ENCODE peak calls at places on chromosome 3, in ten cellular contexts. M, T, S, C, N, A, G, F, I and R are unnamed samples.

GRCh38 chr3:60909526-60909925 is 341.7 kb downstream of the FHIT start:
- DNase-seq in M (no peak), T (no peak), S (no peak), C (no peak), N (no peak), A (no peak), G (no peak), F (no peak), I (no peak), R (no peak)

GRCh38 chr3:45832691-45833090 is 9.2 kb downstream of the LZTFL1 start:
- DNase-seq in M (peak), T (peak), S (peak), C (no peak), N (no peak), A (no peak), G (no peak), F (peak), I (no peak), R (no peak)

GRCh38 chr3:192246847-192247520 is 480.4 kb downstream of the FGF12 start:
- DNase-seq in M (peak), T (peak), S (no peak), C (no peak), N (no peak), A (no peak), G (no peak), F (no peak), I (no peak), R (no peak)

GRCh38 chr3:194137314-194138097 is 1.6 kb downstream of the HES1 start:
- DNase-seq in M (peak), T (peak), S (no peak), C (peak), N (peak), A (no peak), G (no peak), F (peak), I (no peak), R (no peak)

GRCh38 chr3:51960386-51960785 is 5.2 kb downstream of the GPR62 start:
- DNase-seq in M (no peak), T (no peak), S (no peak), C (no peak), N (no peak), A (no peak), G (no peak), F (no peak), I (no peak), R (no peak)

GRCh38 chr3:102533784-102534183 is 99.0 kb downstream of the ZPLD1 start:
- DNase-seq in M (no peak), T (no peak), S (no peak), C (no peak), N (no peak), A (no peak), G (no peak), F (no peak), I (no peak), R (no peak)

GRCh38 chr3:107068980-107069379 is 308.3 kb upstream of the CCDC54 start:
- DNase-seq in M (no peak), T (no peak), S (peak), C (no peak), N (no peak), A (no peak), G (no peak), F (no peak), I (peak), R (no peak)

GRCh38 chr3:11494131-11494916 is 149.4 kb downstream of the VGLL4 start:
- DNase-seq in M (no peak), T (no peak), S (no peak), C (no peak), N (no peak), A (no peak), G (no peak), F (no peak), I (no peak), R (no peak)

GRCh38 chr3:52533623-52534280 is at the start of gene NT5DC2:
- DNase-seq in M (peak), T (peak), S (peak), C (peak), N (peak), A (peak), G (peak), F (peak), I (peak), R (no peak)

GRCh38 chr3:195895900-195896360 is 12.4 kb downstream of the TNK2 start:
- DNase-seq in M (no peak), T (no peak), S (peak), C (peak), N (peak), A (no peak), G (peak), F (no peak), I (no peak), R (no peak)

GRCh38 chr3:109234300-109234699 is 82.0 kb downstream of the DPPA2 start:
- DNase-seq in M (no peak), T (no peak), S (no peak), C (peak), N (no peak), A (no peak), G (no peak), F (no peak), I (no peak), R (no peak)